ENCODE peak calls at places on chromosomes 2 and 18, in nine cellular contexts. B is transverse colon; Z is CD4-positive, alpha-beta memory T cell; G is GM06990; F is fibroblast of lung; U is suprapubic skin; M is left ventricle myocardium inferior; H is esophagus squamous epithelium; L is heart right ventricle. O is an unnamed sample. For H3K27me3, the result is how much of the 10 kb centered on the place peaks cover.

GRCh38 chr2:96503637-96504243 is 1.4 kb downstream of the NEURL3 start:
- DNase-seq in B (no peak), Z (no peak), G (no peak), F (no peak), U (no peak), M (no peak), H (no peak), L (no peak), O (no peak)

GRCh38 chr18:2134364-2134763 is 436.9 kb downstream of the METTL4 start:
- DNase-seq in B (no peak), Z (no peak), G (no peak), F (no peak), U (no peak), M (no peak), H (no peak), L (no peak), O (no peak)

GRCh38 chr2:8125741-8126691 is 555.8 kb upstream of the ID2 start:
- DNase-seq in B (no peak), Z (no peak), G (no peak), F (peak), U (no peak), M (peak), H (no peak), L (peak), O (no peak)

GRCh38 chr2:47086054-47086471 is 69.0 kb downstream of the STPG4 start:
- DNase-seq in B (no peak), Z (no peak), G (no peak), F (no peak), U (no peak), M (no peak), H (no peak), L (no peak), O (no peak)

GRCh38 chr2:72236445-72237067 is 88.9 kb upstream of the CYP26B1 start:
- DNase-seq in B (no peak), Z (no peak), G (no peak), F (peak), U (no peak), M (no peak), H (no peak), L (no peak), O (no peak)

GRCh38 chr2:120246546-120247300 is 5.9 kb upstream of the RALB start:
- DNase-seq in B (no peak), Z (no peak), G (no peak), F (no peak), U (no peak), M (no peak), H (no peak), L (no peak), O (no peak)

GRCh38 chr2:1656326-1656960 is 87.9 kb downstream of the PXDN start:
- DNase-seq in B (peak), Z (no peak), G (no peak), F (no peak), U (peak), M (no peak), H (no peak), L (no peak), O (peak)

GRCh38 chr2:236319036-236319435 is 54.8 kb upstream of the ASB18 start:
- DNase-seq in B (no peak), Z (no peak), G (no peak), F (no peak), U (no peak), M (no peak), H (no peak), L (no peak), O (no peak)

GRCh38 chr2:65477590-65477989 is 45.2 kb upstream of the SPRED2 start:
- DNase-seq in B (no peak), Z (no peak), G (no peak), F (no peak), U (no peak), M (no peak), H (no peak), L (no peak), O (no peak)

GRCh38 chr18:62621546-62621945 is 93.8 kb upstream of the PHLPP1 start:
- DNase-seq in B (no peak), Z (no peak), G (no peak), F (no peak), U (no peak), M (peak), H (no peak), L (peak), O (no peak)

GRCh38 chr18:11096411-11096810 is 53.0 kb downstream of the PIEZO2 start:
- DNase-seq in B (no peak), Z (no peak), G (no peak), F (no peak), U (no peak), M (no peak), H (no peak), L (no peak), O (no peak)

GRCh38 chr18:28189400-28190239 is 12.7 kb upstream of the CDH2 start:
- DNase-seq in B (no peak), Z (no peak), G (no peak), F (peak), U (no peak), M (no peak), H (no peak), L (no peak), O (peak)

GRCh38 chr2:102006886-102007278 is 15.1 kb downstream of the IL1R2 start:
- DNase-seq in B (no peak), Z (no peak), G (no peak), F (no peak), U (no peak), M (no peak), H (no peak), L (no peak), O (no peak)

GRCh38 chr2:211144078-211144477 is 587.7 kb downstream of the CPS1 start:
- DNase-seq in B (no peak), Z (no peak), G (no peak), F (peak), U (no peak), M (no peak), H (no peak), L (no peak), O (no peak)

GRCh38 chr18:3747176-3747973 is 297.4 kb downstream of the TGIF1 start:
- DNase-seq in B (no peak), Z (no peak), G (no peak), F (peak), U (no peak), M (no peak), H (no peak), L (no peak), O (no peak)

GRCh38 chr2:145845207-145845894 is 1325.4 kb upstream of the ZEB2 start:
- DNase-seq in B (no peak), Z (no peak), G (no peak), F (peak), U (no peak), M (no peak), H (no peak), L (no peak), O (no peak)

GRCh38 chr2:39434233-39434897 is 2.7 kb downstream of the MAP4K3 start:
- DNase-seq in B (no peak), Z (no peak), G (no peak), F (peak), U (no peak), M (no peak), H (no peak), L (no peak), O (no peak)

GRCh38 chr18:47990981-47991380 is 60.5 kb upstream of the SMAD2 start:
- DNase-seq in B (no peak), Z (no peak), G (no peak), F (no peak), U (no peak), M (no peak), H (no peak), L (no peak), O (no peak)

GRCh38 chr18:67568166-67568565 is 51.6 kb upstream of the DSEL start:
- DNase-seq in B (no peak), Z (no peak), G (no peak), F (no peak), U (no peak), M (no peak), H (no peak), L (no peak), O (no peak)

GRCh38 chr2:187985923-187986322 is 305.8 kb upstream of the GULP1 start:
- DNase-seq in B (no peak), Z (no peak), G (no peak), F (peak), U (no peak), M (no peak), H (no peak), L (no peak), O (no peak)

GRCh38 chr2:126889071-126889470 is 9.6 kb upstream of the TEX51 start:
- DNase-seq in B (no peak), Z (no peak), G (no peak), F (no peak), U (no peak), M (no peak), H (no peak), L (no peak), O (peak)

GRCh38 chr2:86019121-86019520 is 86.6 kb downstream of the POLR1A start:
- DNase-seq in B (no peak), Z (no peak), G (no peak), F (no peak), U (peak), M (no peak), H (no peak), L (no peak), O (no peak)

GRCh38 chr2:22238967-22239366 is 1115.2 kb downstream of the TDRD15 start:
- DNase-seq in B (no peak), Z (no peak), G (no peak), F (no peak), U (no peak), M (no peak), H (no peak), L (no peak), O (no peak)

GRCh38 chr2:195706161-195706900 is 49.3 kb downstream of the SLC39A10 start:
- DNase-seq in B (no peak), Z (no peak), G (no peak), F (no peak), U (no peak), M (no peak), H (no peak), L (no peak), O (no peak)

GRCh38 chr2:169137924-169138323 is 68.6 kb downstream of the DHRS9 start:
- DNase-seq in B (no peak), Z (no peak), G (no peak), F (no peak), U (no peak), M (no peak), H (no peak), L (no peak), O (no peak)

GRCh38 chr2:20667531-20668401 is 822 bp downstream of the GDF7 start:
- DNase-seq in B (no peak), Z (no peak), G (no peak), F (no peak), U (no peak), M (no peak), H (no peak), L (no peak), O (peak)

GRCh38 chr2:20665261-20666113 is 1.5 kb upstream of the GDF7 start:
- DNase-seq in B (no peak), Z (no peak), G (no peak), F (no peak), U (no peak), M (no peak), H (no peak), L (no peak), O (peak)

GRCh38 chr2:20667151-20667530 is 197 bp downstream of the GDF7 start:
- DNase-seq in B (no peak), Z (no peak), G (no peak), F (no peak), U (no peak), M (no peak), H (no peak), L (no peak), O (no peak)

GRCh38 chr2:20666114-20666363 is 905 bp upstream of the GDF7 start:
- DNase-seq in B (no peak), Z (no peak), G (no peak), F (no peak), U (no peak), M (no peak), H (no peak), L (no peak), O (peak)

GRCh38 chr2:20666364-20667150 is at the start of gene GDF7:
- DNase-seq in B (peak), Z (no peak), G (no peak), F (no peak), U (no peak), M (no peak), H (no peak), L (peak), O (peak)
- H3K27me3 ChIP-seq in B (half or more), Z (under half), G (under half), F (half or more), U (half or more), M (half or more), H (under half), L (half or more), O (half or more)

DNA sequence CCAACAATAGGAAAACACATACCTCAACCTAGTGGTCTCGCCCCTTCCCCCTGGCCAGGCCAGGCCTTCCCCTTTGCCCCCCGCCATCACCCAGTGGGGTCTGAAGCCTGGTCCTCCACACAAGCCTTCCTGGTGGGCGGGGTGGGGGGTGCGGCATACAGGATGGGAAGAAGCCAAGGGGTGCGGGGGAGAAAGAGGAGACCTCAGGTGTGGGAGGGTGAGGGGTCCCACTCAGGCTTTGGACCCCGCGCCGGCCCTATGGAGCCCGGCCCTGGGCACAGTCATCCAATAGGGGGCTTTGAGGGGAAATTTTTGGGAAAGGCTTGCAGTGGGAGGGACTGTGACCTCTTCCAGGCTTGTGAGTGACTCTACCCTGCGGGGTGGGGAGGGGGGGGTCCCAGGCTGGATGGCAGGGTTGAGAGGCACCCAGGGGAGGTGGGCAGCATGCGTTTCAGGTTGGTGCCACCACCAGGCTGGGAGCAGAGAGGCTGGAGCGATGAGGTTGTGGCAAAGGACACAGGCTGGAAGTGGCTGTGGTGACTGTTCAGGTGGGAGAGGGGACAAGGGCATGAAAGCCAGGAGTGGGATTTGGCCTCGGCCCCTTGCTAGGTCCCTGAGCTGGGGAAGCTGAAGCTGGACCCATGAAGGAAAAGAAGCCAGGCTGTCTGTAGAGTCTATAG is 1.3 kb downstream of the SLC66A3 start:
- DNase-seq in B (no peak), Z (no peak), G (no peak), F (no peak), U (no peak), M (no peak), H (no peak), L (no peak), O (no peak)
- H3K4me3 ChIP-seq in B (no peak), Z (peak), G (no peak), F (no peak), U (peak), M (peak), H (peak), L (peak), O (peak)

GRCh38 chr2:176158855-176159677 is 2.0 kb downstream of the HOXD3 start:
- DNase-seq in B (peak), Z (no peak), G (no peak), F (no peak), U (no peak), M (no peak), H (no peak), L (no peak), O (peak)
- H3K27me3 ChIP-seq in B (half or more), Z (half or more), G (under half), F (half or more), U (half or more), M (half or more), H (half or more), L (half or more), O (half or more)

GRCh38 chr2:219158586-219158985 is 2.0 kb downstream of the NHEJ1 start:
- DNase-seq in B (no peak), Z (no peak), G (no peak), F (no peak), U (no peak), M (no peak), H (no peak), L (no peak), O (no peak)

GRCh38 chr2:219160186-219161017 is at the start of gene NHEJ1:
- DNase-seq in B (peak), Z (peak), G (peak), F (peak), U (peak), M (peak), H (peak), L (peak), O (peak)

GRCh38 chr2:219163156-219163555 is 2.5 kb upstream of the NHEJ1 start:
- DNase-seq in B (no peak), Z (no peak), G (no peak), F (no peak), U (no peak), M (no peak), H (no peak), L (no peak), O (no peak)

GRCh38 chr2:219159771-219160185 is 837 bp downstream of the NHEJ1 start:
- DNase-seq in B (no peak), Z (no peak), G (no peak), F (no peak), U (no peak), M (no peak), H (no peak), L (no peak), O (no peak)

DNA sequence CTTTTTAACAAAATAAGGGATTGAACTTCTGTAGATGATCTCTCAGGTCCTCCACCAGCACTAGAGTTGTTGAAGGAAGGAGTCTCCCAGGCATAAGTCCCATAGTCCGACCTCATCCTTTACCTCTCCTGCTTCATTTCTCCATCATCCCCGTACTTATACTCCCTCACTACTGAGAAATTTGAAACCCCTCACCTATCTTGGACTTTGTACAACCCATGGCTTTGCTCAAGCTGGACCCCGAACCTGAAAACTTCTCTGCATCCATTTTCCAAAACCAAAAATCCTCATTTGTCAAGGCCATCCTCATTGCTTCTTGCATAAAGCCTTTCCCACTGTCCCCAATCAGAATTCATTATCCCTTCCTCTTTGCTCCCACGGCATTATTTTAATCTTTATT is 482 bp upstream of the NHEJ1 start:
- DNase-seq in B (no peak), Z (no peak), G (no peak), F (no peak), U (no peak), M (no peak), H (no peak), L (no peak), O (no peak)
- H3K4me3 ChIP-seq in B (peak), Z (no peak), G (peak), F (peak), U (peak), M (peak), H (peak), L (peak), O (peak)

GRCh38 chr2:67689186-67689585 is 292.1 kb downstream of the ETAA1 start:
- DNase-seq in B (no peak), Z (no peak), G (no peak), F (no peak), U (no peak), M (no peak), H (no peak), L (no peak), O (no peak)

GRCh38 chr2:67686254-67686653 is 289.1 kb downstream of the ETAA1 start:
- DNase-seq in B (no peak), Z (no peak), G (no peak), F (no peak), U (no peak), M (no peak), H (no peak), L (no peak), O (no peak)

GRCh38 chr2:67689651-67690050 is 292.5 kb downstream of the ETAA1 start:
- DNase-seq in B (no peak), Z (no peak), G (no peak), F (no peak), U (no peak), M (no peak), H (no peak), L (no peak), O (no peak)

DNA sequence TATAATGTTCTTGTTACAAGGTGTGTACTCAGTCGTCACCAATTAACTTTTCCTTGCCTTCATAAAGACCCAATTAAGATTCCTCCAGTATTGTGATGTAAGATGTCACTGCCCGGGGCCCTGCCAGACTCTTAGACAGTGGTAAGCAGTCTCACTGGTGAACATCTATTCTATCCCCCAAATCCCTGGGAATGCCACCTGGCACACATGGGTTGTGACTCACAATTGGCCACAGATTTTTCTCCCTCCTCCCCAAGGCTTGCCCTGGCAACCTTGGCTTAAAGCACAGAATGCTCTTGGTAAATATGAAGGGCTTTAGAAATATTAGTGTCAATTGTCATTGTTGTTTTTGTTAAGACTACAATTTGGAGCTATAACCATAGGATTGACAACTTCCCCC is 287.9 kb downstream of the ETAA1 start:
- DNase-seq in B (no peak), Z (no peak), G (no peak), F (no peak), U (no peak), M (no peak), H (no peak), L (no peak), O (no peak)
- H3K27me3 ChIP-seq in B (under half), Z (under half), G (under half), F (under half), U (under half), M (under half), H (under half), L (under half), O (under half)

GRCh38 chr2:190587106-190587505 is 52.6 kb upstream of the NEMP2 start:
- DNase-seq in B (no peak), Z (no peak), G (no peak), F (no peak), U (no peak), M (no peak), H (no peak), L (no peak), O (no peak)

GRCh38 chr2:190592831-190593230 is 56.1 kb upstream of the NAB1 start:
- DNase-seq in B (no peak), Z (no peak), G (no peak), F (no peak), U (no peak), M (no peak), H (no peak), L (no peak), O (no peak)

GRCh38 chr2:190589008-190589407 is 54.5 kb upstream of the NEMP2 start:
- DNase-seq in B (no peak), Z (no peak), G (no peak), F (no peak), U (no peak), M (no peak), H (no peak), L (no peak), O (no peak)

GRCh38 chr2:190591437-190591836 is 56.9 kb upstream of the NEMP2 start:
- DNase-seq in B (no peak), Z (no peak), G (no peak), F (no peak), U (no peak), M (no peak), H (no peak), L (no peak), O (no peak)

DNA sequence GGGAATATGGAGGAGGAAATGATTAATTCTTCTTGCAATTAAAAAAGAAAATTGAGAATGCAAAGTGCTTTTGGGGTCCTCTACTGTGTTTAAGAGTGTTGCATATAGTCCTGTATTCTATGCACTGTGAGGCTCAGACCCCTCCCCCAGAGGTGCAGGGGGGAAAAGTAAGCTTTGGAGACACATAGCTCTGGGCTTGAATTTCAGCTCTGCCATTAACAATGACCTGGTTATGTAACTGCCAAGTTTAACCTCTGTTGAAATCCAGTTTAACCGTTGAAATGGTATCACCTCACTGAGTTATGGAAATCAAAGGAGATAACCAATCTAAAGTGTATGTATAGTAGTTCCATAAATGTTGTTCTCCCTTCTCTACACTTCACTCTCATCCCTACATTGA is 56.9 kb upstream of the NAB1 start:
- DNase-seq in B (no peak), Z (no peak), G (no peak), F (no peak), U (no peak), M (no peak), H (no peak), L (no peak), O (no peak)
- H3K4me3 ChIP-seq in B (no peak), Z (no peak), G (no peak), F (no peak), U (no peak), M (no peak), H (no peak), L (no peak), O (no peak)

O was measured in endodermal cell.